ENCODE peak calls at places on chromosomes 3 and 15, in seven cellular contexts. B, Z, Y, C, S, I and H are unnamed samples.

GRCh38 chr3:780505-780904 is 312.3 kb upstream of the CNTN6 start:
- DNase-seq in B (no peak), Z (no peak), Y (no peak), C (no peak), S (no peak), I (no peak), H (no peak)

GRCh38 chr15:33031324-33031736 is 163.2 kb downstream of the FMN1 start:
- DNase-seq in B (peak), Z (no peak), Y (no peak), C (peak), S (no peak), I (no peak), H (peak)

GRCh38 chr3:177640319-177640997 is 443.2 kb upstream of the TBL1XR1 start:
- DNase-seq in B (no peak), Z (no peak), Y (no peak), C (no peak), S (no peak), I (no peak), H (no peak)

GRCh38 chr3:160343132-160343531 is 55.9 kb downstream of the IFT80 start:
- DNase-seq in B (peak), Z (no peak), Y (no peak), C (peak), S (no peak), I (peak), H (peak)

GRCh38 chr3:184937611-184938010 is 125.6 kb downstream of the VPS8 start:
- DNase-seq in B (no peak), Z (no peak), Y (no peak), C (no peak), S (no peak), I (no peak), H (no peak)

GRCh38 chr3:10601131-10601856 is 95.9 kb upstream of the ATP2B2 start:
- DNase-seq in B (peak), Z (no peak), Y (no peak), C (peak), S (no peak), I (no peak), H (peak)

GRCh38 chr15:73389539-73389938 is 20.8 kb upstream of the HCN4 start:
- DNase-seq in B (no peak), Z (no peak), Y (no peak), C (no peak), S (no peak), I (no peak), H (no peak)

GRCh38 chr15:50925281-50925680 is 16.8 kb downstream of the AP4E1 start:
- DNase-seq in B (no peak), Z (no peak), Y (no peak), C (no peak), S (no peak), I (peak), H (no peak)

GRCh38 chr15:90340345-90340744 is 11.7 kb upstream of the ZNF774 start:
- DNase-seq in B (no peak), Z (no peak), Y (no peak), C (no peak), S (no peak), I (no peak), H (no peak)

GRCh38 chr15:72536506-72536905 is 62.4 kb downstream of the ARIH1 start:
- DNase-seq in B (no peak), Z (no peak), Y (no peak), C (no peak), S (no peak), I (no peak), H (no peak)

GRCh38 chr3:159789742-159790635 is 198.6 kb upstream of the IL12A start:
- DNase-seq in B (no peak), Z (no peak), Y (no peak), C (no peak), S (no peak), I (no peak), H (no peak)

GRCh38 chr3:113659121-113659531 is 37.3 kb downstream of the USF3 start:
- DNase-seq in B (no peak), Z (no peak), Y (no peak), C (no peak), S (no peak), I (no peak), H (no peak)

GRCh38 chr3:46906471-46907058 is 29.0 kb downstream of the PTH1R start:
- DNase-seq in B (no peak), Z (no peak), Y (no peak), C (no peak), S (no peak), I (no peak), H (no peak)

GRCh38 chr15:62809106-62809967 is 233.2 kb upstream of the TPM1 start:
- DNase-seq in B (peak), Z (no peak), Y (no peak), C (peak), S (no peak), I (no peak), H (peak)

GRCh38 chr3:71490692-71491091 is 92.8 kb downstream of the FOXP1 start:
- DNase-seq in B (no peak), Z (no peak), Y (no peak), C (no peak), S (no peak), I (no peak), H (no peak)

GRCh38 chr15:31437686-31438085 is 111.1 kb downstream of the KLF13 start:
- DNase-seq in B (no peak), Z (no peak), Y (no peak), C (no peak), S (no peak), I (no peak), H (no peak)

GRCh38 chr3:118057086-118057485 is 977.6 kb downstream of the IGSF11 start:
- DNase-seq in B (peak), Z (no peak), Y (no peak), C (no peak), S (no peak), I (no peak), H (peak)

GRCh38 chr15:92101706-92102434 is 248.4 kb downstream of the SLCO3A1 start:
- DNase-seq in B (no peak), Z (no peak), Y (no peak), C (no peak), S (no peak), I (no peak), H (no peak)

GRCh38 chr3:30098656-30099454 is 507.5 kb upstream of the TGFBR2 start:
- DNase-seq in B (peak), Z (no peak), Y (no peak), C (peak), S (no peak), I (no peak), H (peak)

GRCh38 chr15:77402740-77403379 is 17.0 kb downstream of the PEAK1 start:
- DNase-seq in B (peak), Z (no peak), Y (no peak), C (peak), S (no peak), I (peak), H (peak)

GRCh38 chr15:80844011-80844732 is 65.0 kb downstream of the CEMIP start:
- DNase-seq in B (peak), Z (no peak), Y (no peak), C (peak), S (no peak), I (no peak), H (peak)

GRCh38 chr3:127748754-127749327 is 73.5 kb downstream of the MGLL start:
- DNase-seq in B (no peak), Z (no peak), Y (no peak), C (no peak), S (no peak), I (no peak), H (peak)

GRCh38 chr15:51625236-51625635 is 2.7 kb upstream of the DMXL2 start:
- DNase-seq in B (no peak), Z (no peak), Y (no peak), C (no peak), S (no peak), I (no peak), H (no peak)

GRCh38 chr3:17798000-17798399 is 55.6 kb upstream of the TBC1D5 start:
- DNase-seq in B (no peak), Z (no peak), Y (no peak), C (no peak), S (no peak), I (no peak), H (no peak)

GRCh38 chr3:55508335-55508734 is 21.2 kb upstream of the WNT5A start:
- DNase-seq in B (no peak), Z (no peak), Y (no peak), C (no peak), S (no peak), I (no peak), H (no peak)

GRCh38 chr15:39488498-39488897 is 92.4 kb upstream of the THBS1 start:
- DNase-seq in B (peak), Z (no peak), Y (no peak), C (no peak), S (peak), I (no peak), H (no peak)

GRCh38 chr15:42749266-42749665 is 12.3 kb upstream of the CDAN1 start:
- DNase-seq in B (no peak), Z (no peak), Y (no peak), C (no peak), S (no peak), I (no peak), H (no peak)

GRCh38 chr3:56076746-56077145 is 391.5 kb downstream of the ERC2 start:
- DNase-seq in B (no peak), Z (no peak), Y (no peak), C (peak), S (no peak), I (no peak), H (no peak)

GRCh38 chr3:157572559-157573270 is 69.5 kb upstream of the VEPH1 start:
- DNase-seq in B (peak), Z (no peak), Y (no peak), C (peak), S (no peak), I (peak), H (peak)

GRCh38 chr3:193016437-193016887 is 98.8 kb upstream of the MB21D2 start:
- DNase-seq in B (peak), Z (no peak), Y (no peak), C (peak), S (peak), I (no peak), H (no peak)

GRCh38 chr15:89964555-89964954 is 36.6 kb upstream of the ZNF710 start:
- DNase-seq in B (no peak), Z (no peak), Y (no peak), C (no peak), S (no peak), I (no peak), H (no peak)